ENCODE peak calls at places on chromosomes 3 and 15, in ten cellular contexts. S, Z, Y, O, N, K, M, Q, F and J are unnamed samples.

GRCh38 chr3:197333901-197334639 is 35.7 kb upstream of the DLG1 start:
- DNase-seq in S (no peak), Z (no peak), Y (no peak), O (no peak), N (no peak), K (no peak), M (no peak), Q (no peak), F (no peak), J (no peak)

GRCh38 chr3:179450901-179451334 is 352 bp downstream of the GNB4 start:
- DNase-seq in S (peak), Z (no peak), Y (no peak), O (no peak), N (no peak), K (peak), M (no peak), Q (peak), F (no peak), J (peak)

GRCh38 chr15:25374143-25374542 is 64.7 kb downstream of the UBE3A start:
- DNase-seq in S (no peak), Z (no peak), Y (no peak), O (no peak), N (no peak), K (no peak), M (no peak), Q (no peak), F (no peak), J (peak)

GRCh38 chr15:89946681-89947313 is 34.0 kb upstream of the ARPIN start:
- DNase-seq in S (no peak), Z (no peak), Y (no peak), O (no peak), N (no peak), K (no peak), M (no peak), Q (no peak), F (no peak), J (no peak)

GRCh38 chr3:125003369-125003853 is 52.4 kb downstream of the HEG1 start:
- DNase-seq in S (no peak), Z (peak), Y (no peak), O (no peak), N (no peak), K (peak), M (no peak), Q (no peak), F (no peak), J (no peak)

GRCh38 chr3:123440181-123440580 is 8.7 kb downstream of the ADCY5 start:
- DNase-seq in S (no peak), Z (peak), Y (no peak), O (no peak), N (no peak), K (no peak), M (no peak), Q (no peak), F (no peak), J (no peak)

GRCh38 chr15:75531041-75531450 is 48.1 kb downstream of the PTPN9 start:
- DNase-seq in S (no peak), Z (peak), Y (no peak), O (no peak), N (no peak), K (peak), M (no peak), Q (no peak), F (no peak), J (no peak)

GRCh38 chr3:110995461-110996226 is 76.0 kb upstream of the NECTIN3 start:
- DNase-seq in S (no peak), Z (no peak), Y (no peak), O (peak), N (no peak), K (peak), M (no peak), Q (no peak), F (no peak), J (no peak)

GRCh38 chr15:79680721-79681120 is 216.1 kb downstream of the MTHFS start:
- DNase-seq in S (no peak), Z (no peak), Y (no peak), O (peak), N (no peak), K (peak), M (no peak), Q (no peak), F (no peak), J (peak)

GRCh38 chr3:167742338-167742737 is 6.8 kb downstream of the SERPINI1 start:
- DNase-seq in S (no peak), Z (peak), Y (no peak), O (no peak), N (no peak), K (no peak), M (no peak), Q (no peak), F (no peak), J (no peak)

GRCh38 chr3:47634996-47635395 is 56.3 kb upstream of the CSPG5 start:
- DNase-seq in S (no peak), Z (peak), Y (no peak), O (no peak), N (no peak), K (no peak), M (no peak), Q (no peak), F (no peak), J (no peak)

GRCh38 chr3:45185461-45185860 is 39.3 kb upstream of the CDCP1 start:
- DNase-seq in S (no peak), Z (no peak), Y (no peak), O (no peak), N (no peak), K (no peak), M (no peak), Q (no peak), F (no peak), J (no peak)

GRCh38 chr3:24042879-24043567 is 97.9 kb downstream of the NR1D2 start:
- DNase-seq in S (no peak), Z (no peak), Y (no peak), O (no peak), N (no peak), K (no peak), M (no peak), Q (no peak), F (no peak), J (no peak)

GRCh38 chr3:169939320-169939719 is 27.3 kb upstream of the SEC62 start:
- DNase-seq in S (no peak), Z (no peak), Y (no peak), O (no peak), N (no peak), K (no peak), M (no peak), Q (no peak), F (no peak), J (no peak)

GRCh38 chr3:31105438-31106077 is 211.1 kb upstream of the GADL1 start:
- DNase-seq in S (no peak), Z (no peak), Y (no peak), O (peak), N (no peak), K (peak), M (no peak), Q (peak), F (no peak), J (no peak)

GRCh38 chr3:42692667-42693529 is 7.6 kb downstream of the KLHL40 start:
- DNase-seq in S (no peak), Z (no peak), Y (no peak), O (no peak), N (no peak), K (no peak), M (no peak), Q (no peak), F (peak), J (no peak)

GRCh38 chr15:75727851-75728715 is 15.4 kb upstream of the CSPG4 start:
- DNase-seq in S (peak), Z (peak), Y (peak), O (no peak), N (peak), K (peak), M (peak), Q (peak), F (peak), J (peak)

GRCh38 chr15:78007965-78008886 is 69.3 kb downstream of the TBC1D2B start:
- DNase-seq in S (no peak), Z (no peak), Y (no peak), O (peak), N (no peak), K (peak), M (no peak), Q (no peak), F (peak), J (no peak)

GRCh38 chr15:77821959-77822256 is 189.2 kb upstream of the LINGO1 start:
- DNase-seq in S (no peak), Z (no peak), Y (peak), O (no peak), N (no peak), K (no peak), M (no peak), Q (no peak), F (no peak), J (no peak)

GRCh38 chr15:89654847-89655805 is at the start of gene KIF7:
- DNase-seq in S (peak), Z (no peak), Y (peak), O (no peak), N (peak), K (peak), M (no peak), Q (no peak), F (peak), J (peak)